ENCODE peak calls at places on chromosomes 6 and 20, in five cellular contexts. P is HFFc6, Z is T follicular helper cell, I is brain microvascular endothelial cell, B is cardiac fibroblast. X is an unnamed sample.

GRCh38 chr6:144294016-144294415 is 8.9 kb downstream of the UTRN start:
- DNase-seq in P (peak; percentile 83), Z (no peak), I (no peak), B (peak; percentile 94), X (peak; percentile 60)

GRCh38 chr6:12034831-12035230 is 22.7 kb downstream of the HIVEP1 start:
- DNase-seq in P (no peak), Z (no peak), I (no peak), B (no peak), X (no peak)

GRCh38 chr6:159052720-159053119 is 7.9 kb upstream of the TAGAP start:
- DNase-seq in P (no peak), Z (no peak), I (no peak), B (no peak), X (no peak)

GRCh38 chr20:43748274-43748673 is 21.5 kb upstream of the GTSF1L start:
- DNase-seq in P (no peak), Z (no peak), I (no peak), B (peak; percentile 62), X (no peak)

GRCh38 chr6:9121551-9121950 is 686.2 kb upstream of the SLC35B3 start:
- DNase-seq in P (peak; percentile 20), Z (no peak), I (no peak), B (no peak), X (peak; percentile 81)

GRCh38 chr20:10414982-10415650 is 18.9 kb downstream of the MKKS start:
- DNase-seq in P (peak; percentile 28), Z (no peak), I (peak; percentile 16), B (peak; percentile 35), X (no peak)

GRCh38 chr6:22448311-22448711 is 121.1 kb upstream of the HDGFL1 start:
- DNase-seq in P (no peak), Z (no peak), I (peak; percentile 93), B (peak; percentile 89), X (no peak)

GRCh38 chr20:63861981-63862901 is 943 bp downstream of the ABHD16B start:
- DNase-seq in P (no peak), Z (no peak), I (no peak), B (no peak), X (no peak)

GRCh38 chr20:9319687-9320384 is 194.6 kb upstream of the LAMP5 start:
- DNase-seq in P (no peak), Z (no peak), I (no peak), B (no peak), X (no peak)

GRCh38 chr6:121851056-121851455 is 415.6 kb downstream of the GJA1 start:
- DNase-seq in P (no peak), Z (no peak), I (no peak), B (no peak), X (peak; percentile 23)

GRCh38 chr6:139161169-139161568 is 26.3 kb downstream of the HECA start:
- DNase-seq in P (no peak), Z (peak; percentile 82), I (no peak), B (peak; percentile 53), X (peak; percentile 32)

GRCh38 chr6:169807699-169808607 is 56.5 kb downstream of the ERMARD start:
- DNase-seq in P (no peak), Z (no peak), I (no peak), B (no peak), X (no peak)

X was measured in AG08395.